ENCODE peak calls at places on chromosomes 1 and 21, in nine cellular contexts. S is SK-N-SH, A is HepG2, Y is HCT116, N is A549, C is WTC11, H is NB4, D is K562, K is H1. I is an unnamed sample.

GRCh38 chr1:5575396-5576110 is 416.7 kb downstream of the NPHP4 start:
- DNase-seq in D (no peak), C (no peak), Y (no peak), S (no peak), N (no peak), K (no peak), H (no peak), A (no peak), I (no peak)

GRCh38 chr21:33217168-33217567 is 12.6 kb upstream of the IFNAR2 start:
- DNase-seq in K (no peak), S (no peak), D (no peak), A (no peak), C (no peak), H (no peak), N (no peak), Y (no peak), I (no peak)

GRCh38 chr1:204336642-204337041 is 23.1 kb downstream of the PLEKHA6 start:
- DNase-seq in K (no peak), C (no peak), Y (no peak), D (no peak), H (no peak), A (no peak), N (no peak), S (no peak), I (no peak)

GRCh38 chr1:193537266-193538003 is 351.0 kb upstream of the B3GALT2 start:
- DNase-seq in A (no peak), N (no peak), C (no peak), Y (no peak), H (peak), D (no peak), K (no peak), S (no peak), I (no peak)

GRCh38 chr1:225811622-225812487 is 1.9 kb downstream of the EPHX1 start:
- DNase-seq in S (no peak), H (peak), N (peak), C (peak), D (peak), A (peak), Y (no peak), K (no peak), I (no peak)

GRCh38 chr1:44233593-44233992 is 20.3 kb downstream of the DMAP1 start:
- DNase-seq in K (no peak), H (no peak), D (no peak), S (no peak), C (no peak), Y (no peak), A (no peak), N (no peak), I (no peak)

GRCh38 chr1:214123061-214123784 is 135.4 kb downstream of the PROX1 start:
- DNase-seq in H (peak), N (peak), D (peak), A (peak), K (peak), Y (peak), C (peak), S (peak), I (peak)

GRCh38 chr1:20187103-20187812 is 940 bp upstream of the PLA2G2C start:
- DNase-seq in Y (no peak), N (no peak), S (no peak), K (no peak), C (no peak), H (no peak), A (no peak), D (peak), I (no peak)

GRCh38 chr21:26782349-26782748 is 62.9 kb downstream of the ADAMTS1 start:
- DNase-seq in A (no peak), K (no peak), N (no peak), H (no peak), Y (no peak), D (no peak), C (no peak), S (no peak), I (no peak)

GRCh38 chr21:27067226-27067625 is 100.3 kb upstream of the ADAMTS5 start:
- DNase-seq in Y (no peak), H (no peak), D (no peak), N (no peak), S (no peak), A (no peak), K (no peak), C (no peak), I (no peak)

GRCh38 chr1:106975944-106976343 is 80.5 kb upstream of the PRMT6 start:
- DNase-seq in S (no peak), Y (no peak), N (peak), C (no peak), D (peak), H (peak), K (peak), A (no peak), I (no peak)

GRCh38 chr1:22848374-22848773 is 124.3 kb downstream of the LACTBL1 start:
- DNase-seq in S (no peak), D (no peak), K (no peak), Y (no peak), A (no peak), C (no peak), N (no peak), H (no peak), I (no peak)

GRCh38 chr1:235063068-235063765 is 65.4 kb downstream of the TOMM20 start:
- DNase-seq in A (no peak), C (no peak), N (no peak), H (peak), D (no peak), S (no peak), K (no peak), Y (no peak), I (peak)

GRCh38 chr1:209733409-209734192 is 22.3 kb upstream of the TRAF3IP3 start:
- DNase-seq in C (no peak), N (no peak), A (no peak), K (no peak), S (no peak), H (no peak), Y (no peak), D (no peak), I (no peak)

GRCh38 chr1:118995312-118996016 is 7.3 kb upstream of the TBX15 start:
- DNase-seq in H (no peak), K (no peak), A (no peak), N (no peak), D (no peak), S (no peak), C (no peak), Y (no peak), I (no peak)

GRCh38 chr1:26279598-26280332 is at the start of gene SH3BGRL3:
- DNase-seq in S (peak), H (peak), D (peak), K (no peak), N (peak), Y (peak), C (peak), A (peak), I (peak)

GRCh38 chr1:26278835-26279597 is 870 bp upstream of the SH3BGRL3 start:
- DNase-seq in A (no peak), C (no peak), D (peak), H (peak), K (no peak), S (no peak), Y (no peak), N (no peak), I (peak)

GRCh38 chr1:26277719-26278118 is 2.2 kb upstream of the SH3BGRL3 start:
- DNase-seq in A (no peak), D (no peak), N (no peak), S (no peak), C (no peak), K (no peak), Y (no peak), H (no peak), I (no peak)

GRCh38 chr1:26277261-26277661 is 2.6 kb upstream of the SH3BGRL3 start:
- DNase-seq in N (no peak), H (no peak), S (no peak), D (no peak), K (no peak), Y (no peak), C (no peak), A (no peak), I (no peak)

DNA sequence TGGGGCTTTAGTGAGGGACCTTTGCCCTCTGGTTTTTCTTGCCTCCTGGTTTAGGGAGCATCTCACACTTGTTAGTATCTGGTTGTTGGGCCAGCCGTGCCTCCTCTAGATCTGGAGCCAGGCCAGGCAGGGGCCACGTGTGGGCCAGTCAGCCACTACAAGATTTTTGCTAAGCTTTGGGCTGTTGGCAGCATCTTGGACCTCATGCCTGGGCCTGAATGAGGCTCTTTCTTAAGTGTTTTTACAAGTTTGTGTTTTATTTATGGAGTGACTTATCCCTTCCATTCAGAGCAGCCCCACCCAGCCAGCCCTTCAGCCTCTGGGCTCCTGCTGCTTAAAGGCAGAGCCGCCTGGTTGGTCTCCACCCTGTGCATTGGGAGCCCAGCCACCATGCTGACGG is 1.6 kb upstream of the SH3BGRL3 start:
- DNase-seq in D (peak), N (no peak), A (no peak), Y (no peak), H (no peak), K (no peak), C (no peak), S (no peak), I (no peak)
- TF ChIP-seq MAX in D (no peak), N (no peak), A (no peak), Y (no peak), H (no peak), K (no peak), C (no peak), S (no peak), I (no peak)

GRCh38 chr1:205545991-205546390 is 41.5 kb downstream of the CDK18 start:
- DNase-seq in N (no peak), C (no peak), A (no peak), D (no peak), S (no peak), Y (no peak), H (no peak), K (no peak), I (no peak)
- TF ChIP-seq MAX in N (no peak), C (no peak), A (no peak), D (no peak), S (no peak), Y (no peak), H (peak), K (no peak), I (no peak)

DNA sequence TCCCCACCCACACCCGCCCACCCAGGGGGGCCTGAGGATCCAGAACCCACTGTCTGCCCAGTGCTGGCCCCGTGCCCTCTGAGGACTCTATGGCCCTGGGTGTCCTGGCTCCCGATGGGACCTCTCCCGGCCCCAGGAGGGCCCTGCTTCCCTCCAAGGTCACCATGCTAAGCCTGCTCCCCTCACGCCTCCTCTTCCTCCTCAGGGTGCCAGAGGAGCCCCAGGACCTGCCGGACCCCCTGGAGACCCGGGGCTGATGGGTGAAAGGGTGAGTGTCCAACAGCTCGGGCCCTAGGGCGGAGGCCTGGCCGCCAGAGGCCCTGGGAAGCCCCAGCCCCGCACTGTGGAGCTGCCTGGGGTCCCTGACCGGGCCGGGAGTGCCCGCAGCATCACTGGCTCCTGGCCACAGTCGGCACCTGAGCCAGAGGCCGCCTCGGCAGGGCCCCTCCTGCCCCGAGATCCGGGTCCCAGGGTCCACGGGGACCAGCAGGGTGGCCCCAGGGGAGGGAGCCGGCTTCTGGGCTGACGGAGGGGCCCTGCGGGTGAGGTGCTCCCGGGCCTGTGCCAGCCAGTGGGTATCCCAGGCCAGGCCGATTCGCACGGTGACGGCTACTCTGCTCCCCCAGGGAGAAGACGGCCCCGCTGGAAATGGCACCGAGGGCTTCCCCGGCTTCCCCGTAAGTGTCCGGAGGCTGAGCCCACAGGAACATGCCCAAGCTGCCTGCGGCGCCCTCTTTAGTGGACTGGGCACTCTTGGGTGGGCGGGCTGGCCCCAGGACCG is 16.1 kb downstream of the COL6A1 start:
- DNase-seq in C (no peak), Y (no peak), N (no peak), S (no peak), H (no peak), K (no peak), D (no peak), A (no peak), I (no peak)
- TF ChIP-seq MAX in C (no peak), Y (no peak), N (no peak), S (no peak), H (no peak), K (no peak), D (no peak), A (no peak), I (no peak)

DNA sequence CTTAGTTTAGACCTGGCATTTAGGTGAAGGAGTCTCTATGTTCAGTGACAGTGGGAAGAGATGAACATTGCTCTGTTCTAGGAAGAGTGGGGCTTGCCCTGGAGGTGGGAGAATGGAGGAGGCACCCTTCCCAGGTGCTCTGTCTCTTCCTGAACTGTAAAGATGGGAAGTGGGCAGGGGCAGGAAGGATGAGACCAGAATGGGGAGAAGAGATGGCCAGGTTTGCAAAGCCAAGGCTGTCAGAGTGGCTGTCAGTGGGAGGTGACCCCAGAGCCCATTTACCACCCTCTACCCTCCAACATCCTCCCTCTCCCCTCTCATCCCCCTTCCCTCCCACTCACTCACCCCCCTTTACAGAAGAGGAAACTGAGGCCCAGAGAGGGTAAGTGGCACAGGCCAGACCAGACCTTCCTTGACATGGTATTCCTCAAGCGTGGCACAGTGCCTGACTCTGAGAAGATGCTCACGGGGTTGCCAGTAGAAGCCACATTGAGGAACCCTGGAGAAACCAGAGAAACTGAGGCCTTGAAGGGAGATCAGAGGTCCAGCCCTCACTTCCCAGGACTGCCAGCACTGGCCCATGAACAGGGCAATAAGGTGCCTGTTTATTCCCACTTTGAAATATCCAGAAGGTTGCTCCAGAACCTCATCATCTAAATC is 1.4 kb upstream of the IGSF8 start:
- DNase-seq in Y (no peak), S (no peak), H (no peak), D (no peak), C (no peak), A (no peak), N (no peak), K (no peak), I (no peak)
- TF ChIP-seq MAX in Y (no peak), S (no peak), H (no peak), D (no peak), C (no peak), A (no peak), N (no peak), K (no peak), I (no peak)

GRCh38 chr21:32143222-32143939 is 135.5 kb downstream of the MIS18A start:
- DNase-seq in K (no peak), S (no peak), C (peak), D (peak), N (no peak), H (no peak), Y (no peak), A (no peak), I (no peak)

GRCh38 chr21:32137266-32137665 is 141.6 kb downstream of the MIS18A start:
- DNase-seq in N (no peak), K (no peak), A (no peak), D (no peak), Y (no peak), H (no peak), C (no peak), S (no peak), I (no peak)

GRCh38 chr21:32138658-32139057 is 140.2 kb downstream of the MIS18A start:
- DNase-seq in C (no peak), H (no peak), A (no peak), N (no peak), S (no peak), K (no peak), D (peak), Y (no peak), I (no peak)

GRCh38 chr21:32140212-32141008 is 138.4 kb downstream of the MIS18A start:
- DNase-seq in S (peak), A (no peak), K (no peak), N (no peak), H (no peak), Y (no peak), D (no peak), C (no peak), I (no peak)

GRCh38 chr21:32141009-32141357 is 137.9 kb downstream of the MIS18A start:
- DNase-seq in S (no peak), K (no peak), N (no peak), Y (no peak), C (no peak), D (no peak), A (no peak), H (no peak), I (no peak)
- TF ChIP-seq MAX in S (no peak), K (no peak), N (no peak), Y (no peak), C (no peak), D (no peak), A (no peak), H (no peak), I (no peak)

I was measured in endothelial cell of umbilical vein.